ENCODE peak calls at places on chromosome 10, in seven cellular contexts. S is HCT116, U is A549, E is H1, Z is HepG2, B is GM12878, I is K562. G is an unnamed sample.

GRCh38 chr10:5943536-5943935 is 33.8 kb downstream of the IL15RA start:
- DNase-seq in U (no peak), Z (no peak), B (no peak), S (no peak), E (no peak), I (no peak), G (peak)

GRCh38 chr10:63547628-63548356 is 26.6 kb downstream of the REEP3 start:
- DNase-seq in B (no peak), S (no peak), E (no peak), I (no peak), U (no peak), Z (no peak), G (peak)

GRCh38 chr10:35875281-35875680 is 233.2 kb upstream of the FZD8 start:
- DNase-seq in E (peak), I (no peak), S (no peak), B (no peak), Z (no peak), U (no peak), G (peak)

GRCh38 chr10:53356616-53357349 is 584.2 kb upstream of the MBL2 start:
- DNase-seq in S (no peak), Z (no peak), B (no peak), U (no peak), I (no peak), E (no peak), G (no peak)

GRCh38 chr10:119409906-119410305 is 132.6 kb downstream of the RGS10 start:
- DNase-seq in B (no peak), Z (peak), I (peak), E (no peak), U (no peak), S (no peak), G (peak)

GRCh38 chr10:3948843-3949242 is 163.8 kb upstream of the KLF6 start:
- DNase-seq in S (no peak), B (no peak), Z (no peak), I (no peak), U (peak), E (no peak), G (peak)

GRCh38 chr10:130961506-130962239 is 349.8 kb downstream of the TCERG1L start:
- DNase-seq in B (no peak), U (no peak), I (no peak), S (no peak), Z (no peak), E (no peak), G (no peak)

GRCh38 chr10:70786799-70787415 is 1.7 kb upstream of the TBATA start:
- DNase-seq in U (no peak), Z (no peak), I (no peak), B (no peak), S (no peak), E (no peak), G (peak)

GRCh38 chr10:30434273-30435067 is 486 bp downstream of the MAP3K8 start:
- DNase-seq in B (no peak), U (peak), S (peak), E (peak), Z (peak), I (peak), G (peak)

GRCh38 chr10:122422266-122422980 is 32.0 kb upstream of the ARMS2 start:
- DNase-seq in S (no peak), B (no peak), I (no peak), E (no peak), Z (no peak), U (no peak), G (no peak)

DNA sequence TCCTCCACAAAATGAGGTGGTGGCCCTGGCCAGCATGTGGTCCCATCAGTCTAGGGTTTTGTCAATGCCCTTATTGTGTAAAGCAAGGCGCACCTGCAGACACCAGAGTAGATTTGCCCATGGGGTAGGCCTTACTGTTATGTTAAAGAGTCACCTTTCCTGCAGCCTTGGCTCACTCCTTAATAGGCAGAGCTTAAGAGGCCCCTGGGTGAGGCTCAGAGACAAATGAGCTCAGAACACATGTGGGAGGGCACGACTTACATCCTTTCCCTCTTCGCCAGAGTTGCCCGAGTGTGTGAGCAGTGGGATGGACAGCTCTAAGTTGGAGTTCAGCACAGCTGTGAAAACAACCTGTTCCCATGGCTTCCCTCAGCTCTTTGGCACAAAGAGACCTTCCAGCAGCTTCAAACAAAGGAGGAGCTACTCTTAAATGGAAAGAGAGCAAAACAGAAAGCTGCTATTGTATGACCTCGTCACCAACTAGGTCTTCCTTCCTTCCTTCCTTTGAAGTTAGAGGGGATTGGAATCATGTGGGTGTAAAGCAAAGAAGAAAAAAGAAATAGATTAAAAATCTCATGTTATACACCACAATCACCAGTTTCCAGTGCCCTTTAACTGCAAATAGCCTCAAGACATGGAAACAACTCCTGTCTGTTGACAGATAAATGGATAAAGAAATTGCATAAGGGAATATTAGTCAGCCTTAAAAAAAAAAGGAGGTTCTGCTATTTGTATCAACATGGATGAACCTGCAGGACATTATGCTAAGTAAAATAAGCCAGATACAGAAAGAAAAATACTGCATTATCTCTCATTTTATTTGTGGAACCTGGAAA is 11.9 kb upstream of the XPNPEP1 start:
- DNase-seq in Z (no peak), B (no peak), U (no peak), E (peak), I (no peak), S (no peak), G (peak)
- TF ChIP-seq CEBPB in Z (no peak), B (no peak), U (no peak), E (no peak), I (no peak), S (no peak), G (no peak)

DNA sequence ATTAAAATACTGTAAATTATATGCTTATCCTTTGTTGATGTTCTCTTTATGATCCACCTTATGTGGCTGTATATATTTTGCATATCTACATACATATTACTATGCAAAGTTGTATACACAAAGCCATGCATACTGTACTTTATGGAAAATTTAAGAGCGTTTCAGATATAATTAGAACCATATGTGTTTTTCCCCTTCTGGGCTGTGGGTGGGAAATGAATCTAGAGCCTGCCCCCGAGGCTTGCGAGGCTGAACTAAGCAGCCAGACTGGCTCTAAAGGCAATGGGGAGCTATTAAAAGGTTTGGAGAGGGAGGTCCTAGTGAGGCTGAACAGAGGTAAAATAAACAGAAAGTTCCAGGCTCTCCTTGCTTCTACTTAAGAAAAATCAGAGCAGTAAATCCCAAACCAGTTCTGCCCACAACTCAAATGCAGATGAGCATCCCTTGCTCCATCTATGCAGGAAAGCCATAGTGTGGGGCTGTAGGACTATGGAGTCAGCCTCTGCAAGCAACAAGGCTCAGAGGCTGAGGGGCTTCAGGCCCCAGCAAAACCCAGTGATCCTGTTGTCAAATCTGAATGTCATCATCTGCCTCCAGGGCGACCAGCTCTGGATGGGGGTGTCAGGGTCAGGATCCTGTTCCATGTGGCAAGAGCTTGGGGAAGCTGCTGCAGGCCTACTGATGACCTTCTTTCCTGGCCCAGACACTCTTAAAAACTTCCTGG is 14.1 kb upstream of the DDIT4 start:
- DNase-seq in B (no peak), S (no peak), I (no peak), Z (no peak), E (no peak), U (peak), G (peak)
- TF ChIP-seq POLR2A in B (no peak), S (no peak), I (no peak), Z (no peak), E (no peak), U (no peak), G (no peak)

DNA sequence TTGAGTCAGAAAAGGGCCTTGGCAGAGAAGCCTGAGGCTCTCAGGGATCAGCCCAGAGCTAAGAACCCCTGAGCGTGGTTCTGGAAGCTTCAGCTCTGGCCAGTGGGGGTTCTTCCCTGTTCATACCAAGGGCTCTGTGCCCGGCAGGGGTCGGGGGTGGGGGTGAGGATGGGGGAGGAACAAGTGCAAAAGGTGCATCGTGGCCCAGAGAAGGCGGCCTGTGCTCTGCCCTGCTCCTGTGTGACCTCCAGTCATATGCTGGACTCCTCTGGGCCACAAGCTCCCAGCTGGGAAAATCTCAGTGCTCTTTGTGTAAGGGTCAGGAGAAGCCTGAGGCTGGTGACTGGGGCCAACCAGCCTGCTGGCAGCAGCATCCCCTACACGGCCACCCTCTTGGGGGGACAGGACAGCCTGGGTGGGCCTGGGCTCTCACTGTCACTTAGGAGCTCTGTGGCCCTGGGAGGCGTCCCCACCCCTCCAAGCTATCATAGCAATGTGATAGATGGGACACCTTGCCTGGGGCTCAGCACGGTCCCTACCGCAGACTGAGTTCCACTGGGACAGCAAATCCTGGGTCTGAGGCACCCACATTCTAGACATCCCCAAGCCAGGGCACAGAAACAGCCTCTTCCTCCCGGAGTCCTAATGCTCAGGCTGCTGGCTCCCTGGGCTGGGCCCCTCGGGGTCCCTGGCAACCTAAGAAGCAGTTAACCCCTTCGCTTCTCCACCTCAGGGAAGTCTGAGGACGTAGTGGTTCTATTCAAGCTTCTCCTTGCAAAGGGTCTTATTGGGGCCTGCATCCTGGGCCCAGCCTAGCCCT is 2.5 kb downstream of the MMRN2 start:
- DNase-seq in Z (no peak), U (no peak), S (no peak), E (peak), B (no peak), I (no peak), G (no peak)
- TF ChIP-seq CEBPB in Z (no peak), U (no peak), S (no peak), E (no peak), B (no peak), I (no peak), G (no peak)

GRCh38 chr10:22984066-22984465 is 56.2 kb downstream of the ARMC3 start:
- DNase-seq in I (no peak), U (no peak), Z (no peak), B (no peak), E (no peak), S (no peak), G (no peak)
- TF ChIP-seq POLR2A in I (no peak), U (no peak), Z (no peak), B (no peak), E (no peak), S (no peak), G (no peak)

GRCh38 chr10:32971536-32972091 is 13.6 kb upstream of the ITGB1 start:
- DNase-seq in B (no peak), Z (peak), U (peak), I (peak), S (no peak), E (no peak), G (no peak)
- TF ChIP-seq CEBPB in B (no peak), Z (no peak), U (peak), I (no peak), S (no peak), E (no peak), G (no peak)